ENCODE peak calls at places on chromosome 1, in seven cellular contexts. One of them, this sample, is unnamed.

GRCh38 chr1:180863158-180863775 is 49.4 kb upstream of the KIAA1614 start:
- DNase-seq in Caki2: peak
- DNase-seq in NCI-H446 treated with DMSO at 0.1 percent for 48 hours: peak
- DNase-seq in mesenteric fat pad: no peak
- DNase-seq in stimulated activated CD4-positive, alpha-beta T cell treated with anti-CD3 and anti-CD28 coated beads, Interleukin-4, amount 100 ng/mL, for 1 hour: no peak
- DNase-seq in activated CD4-positive, alpha-beta T cell treated with anti-CD3 and anti-CD28 coated beads for 4 hours: peak
- DNase-seq in nucleus accumbens: no peak
- DNase-seq in this sample: peak

GRCh38 chr1:81801032-81801833 is 499 bp downstream of the ADGRL2 start:
- DNase-seq in Caki2: peak
- DNase-seq in NCI-H446 treated with DMSO at 0.1 percent for 48 hours: peak
- DNase-seq in mesenteric fat pad: no peak
- DNase-seq in stimulated activated CD4-positive, alpha-beta T cell treated with anti-CD3 and anti-CD28 coated beads, Interleukin-4, amount 100 ng/mL, for 1 hour: no peak
- DNase-seq in activated CD4-positive, alpha-beta T cell treated with anti-CD3 and anti-CD28 coated beads for 4 hours: no peak
- DNase-seq in nucleus accumbens: peak
- DNase-seq in this sample: peak

GRCh38 chr1:9495854-9496374 is 43.4 kb upstream of the SLC25A33 start:
- DNase-seq in Caki2: no peak
- DNase-seq in NCI-H446 treated with DMSO at 0.1 percent for 48 hours: no peak
- DNase-seq in mesenteric fat pad: no peak
- DNase-seq in stimulated activated CD4-positive, alpha-beta T cell treated with anti-CD3 and anti-CD28 coated beads, Interleukin-4, amount 100 ng/mL, for 1 hour: no peak
- DNase-seq in activated CD4-positive, alpha-beta T cell treated with anti-CD3 and anti-CD28 coated beads for 4 hours: no peak
- DNase-seq in nucleus accumbens: no peak
- DNase-seq in this sample: no peak

GRCh38 chr1:43881415-43881814 is 52.2 kb upstream of the ARTN start:
- DNase-seq in Caki2: no peak
- DNase-seq in NCI-H446 treated with DMSO at 0.1 percent for 48 hours: no peak
- DNase-seq in mesenteric fat pad: no peak
- DNase-seq in stimulated activated CD4-positive, alpha-beta T cell treated with anti-CD3 and anti-CD28 coated beads, Interleukin-4, amount 100 ng/mL, for 1 hour: no peak
- DNase-seq in activated CD4-positive, alpha-beta T cell treated with anti-CD3 and anti-CD28 coated beads for 4 hours: no peak
- DNase-seq in nucleus accumbens: no peak
- DNase-seq in this sample: no peak

GRCh38 chr1:155079487-155080249 is 1.0 kb downstream of the EFNA3 start:
- DNase-seq in Caki2: no peak
- DNase-seq in NCI-H446 treated with DMSO at 0.1 percent for 48 hours: no peak
- DNase-seq in mesenteric fat pad: no peak
- DNase-seq in stimulated activated CD4-positive, alpha-beta T cell treated with anti-CD3 and anti-CD28 coated beads, Interleukin-4, amount 100 ng/mL, for 1 hour: peak
- DNase-seq in activated CD4-positive, alpha-beta T cell treated with anti-CD3 and anti-CD28 coated beads for 4 hours: no peak
- DNase-seq in nucleus accumbens: no peak
- DNase-seq in this sample: no peak

GRCh38 chr1:9860887-9861286 is 37.1 kb upstream of the CLSTN1 start:
- DNase-seq in Caki2: no peak
- DNase-seq in NCI-H446 treated with DMSO at 0.1 percent for 48 hours: peak
- DNase-seq in mesenteric fat pad: no peak
- DNase-seq in stimulated activated CD4-positive, alpha-beta T cell treated with anti-CD3 and anti-CD28 coated beads, Interleukin-4, amount 100 ng/mL, for 1 hour: no peak
- DNase-seq in activated CD4-positive, alpha-beta T cell treated with anti-CD3 and anti-CD28 coated beads for 4 hours: no peak
- DNase-seq in nucleus accumbens: no peak
- DNase-seq in this sample: peak

GRCh38 chr1:99659755-99660210 is 13.9 kb downstream of the PALMD start:
- DNase-seq in Caki2: no peak
- DNase-seq in NCI-H446 treated with DMSO at 0.1 percent for 48 hours: no peak
- DNase-seq in mesenteric fat pad: no peak
- DNase-seq in stimulated activated CD4-positive, alpha-beta T cell treated with anti-CD3 and anti-CD28 coated beads, Interleukin-4, amount 100 ng/mL, for 1 hour: no peak
- DNase-seq in activated CD4-positive, alpha-beta T cell treated with anti-CD3 and anti-CD28 coated beads for 4 hours: no peak
- DNase-seq in nucleus accumbens: no peak
- DNase-seq in this sample: no peak

GRCh38 chr1:152141971-152142584 is 16.9 kb downstream of the RPTN start:
- DNase-seq in Caki2: peak
- DNase-seq in NCI-H446 treated with DMSO at 0.1 percent for 48 hours: peak
- DNase-seq in mesenteric fat pad: no peak
- DNase-seq in stimulated activated CD4-positive, alpha-beta T cell treated with anti-CD3 and anti-CD28 coated beads, Interleukin-4, amount 100 ng/mL, for 1 hour: no peak
- DNase-seq in activated CD4-positive, alpha-beta T cell treated with anti-CD3 and anti-CD28 coated beads for 4 hours: no peak
- DNase-seq in nucleus accumbens: no peak
- DNase-seq in this sample: peak

GRCh38 chr1:234776256-234776874 is 166.4 kb upstream of the IRF2BP2 start:
- DNase-seq in Caki2: no peak
- DNase-seq in NCI-H446 treated with DMSO at 0.1 percent for 48 hours: no peak
- DNase-seq in mesenteric fat pad: peak
- DNase-seq in stimulated activated CD4-positive, alpha-beta T cell treated with anti-CD3 and anti-CD28 coated beads, Interleukin-4, amount 100 ng/mL, for 1 hour: no peak
- DNase-seq in activated CD4-positive, alpha-beta T cell treated with anti-CD3 and anti-CD28 coated beads for 4 hours: no peak
- DNase-seq in nucleus accumbens: no peak
- DNase-seq in this sample: no peak

GRCh38 chr1:16458801-16459200 is 18.3 kb downstream of the NECAP2 start:
- DNase-seq in Caki2: no peak
- DNase-seq in NCI-H446 treated with DMSO at 0.1 percent for 48 hours: no peak
- DNase-seq in mesenteric fat pad: no peak
- DNase-seq in stimulated activated CD4-positive, alpha-beta T cell treated with anti-CD3 and anti-CD28 coated beads, Interleukin-4, amount 100 ng/mL, for 1 hour: no peak
- DNase-seq in activated CD4-positive, alpha-beta T cell treated with anti-CD3 and anti-CD28 coated beads for 4 hours: no peak
- DNase-seq in nucleus accumbens: no peak
- DNase-seq in this sample: no peak

GRCh38 chr1:118047006-118047649 is 117.6 kb downstream of the WDR3 start:
- DNase-seq in Caki2: no peak
- DNase-seq in NCI-H446 treated with DMSO at 0.1 percent for 48 hours: no peak
- DNase-seq in mesenteric fat pad: no peak
- DNase-seq in stimulated activated CD4-positive, alpha-beta T cell treated with anti-CD3 and anti-CD28 coated beads, Interleukin-4, amount 100 ng/mL, for 1 hour: no peak
- DNase-seq in activated CD4-positive, alpha-beta T cell treated with anti-CD3 and anti-CD28 coated beads for 4 hours: no peak
- DNase-seq in nucleus accumbens: no peak
- DNase-seq in this sample: no peak

GRCh38 chr1:224615861-224616760 is at the start of gene CNIH3:
- DNase-seq in Caki2: peak
- DNase-seq in NCI-H446 treated with DMSO at 0.1 percent for 48 hours: no peak
- DNase-seq in mesenteric fat pad: no peak
- DNase-seq in stimulated activated CD4-positive, alpha-beta T cell treated with anti-CD3 and anti-CD28 coated beads, Interleukin-4, amount 100 ng/mL, for 1 hour: peak
- DNase-seq in activated CD4-positive, alpha-beta T cell treated with anti-CD3 and anti-CD28 coated beads for 4 hours: no peak
- DNase-seq in nucleus accumbens: peak
- DNase-seq in this sample: peak

GRCh38 chr1:46284597-46285564 is 18.5 kb downstream of the LRRC41 start:
- DNase-seq in Caki2: no peak
- DNase-seq in NCI-H446 treated with DMSO at 0.1 percent for 48 hours: no peak
- DNase-seq in mesenteric fat pad: no peak
- DNase-seq in stimulated activated CD4-positive, alpha-beta T cell treated with anti-CD3 and anti-CD28 coated beads, Interleukin-4, amount 100 ng/mL, for 1 hour: no peak
- DNase-seq in activated CD4-positive, alpha-beta T cell treated with anti-CD3 and anti-CD28 coated beads for 4 hours: no peak
- DNase-seq in nucleus accumbens: no peak
- DNase-seq in this sample: no peak

GRCh38 chr1:66944330-66945274 is 19.8 kb downstream of the MIER1 start:
- DNase-seq in Caki2: peak
- DNase-seq in NCI-H446 treated with DMSO at 0.1 percent for 48 hours: no peak
- DNase-seq in mesenteric fat pad: no peak
- DNase-seq in stimulated activated CD4-positive, alpha-beta T cell treated with anti-CD3 and anti-CD28 coated beads, Interleukin-4, amount 100 ng/mL, for 1 hour: no peak
- DNase-seq in activated CD4-positive, alpha-beta T cell treated with anti-CD3 and anti-CD28 coated beads for 4 hours: no peak
- DNase-seq in nucleus accumbens: no peak
- DNase-seq in this sample: no peak

GRCh38 chr1:3919706-3920105 is 19.6 kb upstream of the C1orf174 start:
- DNase-seq in Caki2: no peak
- DNase-seq in NCI-H446 treated with DMSO at 0.1 percent for 48 hours: no peak
- DNase-seq in mesenteric fat pad: no peak
- DNase-seq in stimulated activated CD4-positive, alpha-beta T cell treated with anti-CD3 and anti-CD28 coated beads, Interleukin-4, amount 100 ng/mL, for 1 hour: no peak
- DNase-seq in activated CD4-positive, alpha-beta T cell treated with anti-CD3 and anti-CD28 coated beads for 4 hours: no peak
- DNase-seq in nucleus accumbens: no peak
- DNase-seq in this sample: no peak

GRCh38 chr1:207711285-207711684 is 40.6 kb upstream of the CD46 start:
- DNase-seq in Caki2: peak
- DNase-seq in NCI-H446 treated with DMSO at 0.1 percent for 48 hours: no peak
- DNase-seq in mesenteric fat pad: no peak
- DNase-seq in stimulated activated CD4-positive, alpha-beta T cell treated with anti-CD3 and anti-CD28 coated beads, Interleukin-4, amount 100 ng/mL, for 1 hour: no peak
- DNase-seq in activated CD4-positive, alpha-beta T cell treated with anti-CD3 and anti-CD28 coated beads for 4 hours: no peak
- DNase-seq in nucleus accumbens: no peak
- DNase-seq in this sample: no peak

GRCh38 chr1:181394766-181395165 is 88.6 kb upstream of the CACNA1E start:
- DNase-seq in Caki2: no peak
- DNase-seq in NCI-H446 treated with DMSO at 0.1 percent for 48 hours: no peak
- DNase-seq in mesenteric fat pad: no peak
- DNase-seq in stimulated activated CD4-positive, alpha-beta T cell treated with anti-CD3 and anti-CD28 coated beads, Interleukin-4, amount 100 ng/mL, for 1 hour: no peak
- DNase-seq in activated CD4-positive, alpha-beta T cell treated with anti-CD3 and anti-CD28 coated beads for 4 hours: no peak
- DNase-seq in nucleus accumbens: no peak
- DNase-seq in this sample: no peak

GRCh38 chr1:6485140-6485936 is 6.1 kb downstream of the PLEKHG5 start:
- DNase-seq in Caki2: no peak
- DNase-seq in NCI-H446 treated with DMSO at 0.1 percent for 48 hours: no peak
- DNase-seq in mesenteric fat pad: no peak
- DNase-seq in stimulated activated CD4-positive, alpha-beta T cell treated with anti-CD3 and anti-CD28 coated beads, Interleukin-4, amount 100 ng/mL, for 1 hour: no peak
- DNase-seq in activated CD4-positive, alpha-beta T cell treated with anti-CD3 and anti-CD28 coated beads for 4 hours: no peak
- DNase-seq in nucleus accumbens: no peak
- DNase-seq in this sample: no peak

GRCh38 chr1:9384751-9385245 is 92.1 kb downstream of the SPSB1 start:
- DNase-seq in Caki2: peak
- DNase-seq in NCI-H446 treated with DMSO at 0.1 percent for 48 hours: no peak
- DNase-seq in mesenteric fat pad: no peak
- DNase-seq in stimulated activated CD4-positive, alpha-beta T cell treated with anti-CD3 and anti-CD28 coated beads, Interleukin-4, amount 100 ng/mL, for 1 hour: no peak
- DNase-seq in activated CD4-positive, alpha-beta T cell treated with anti-CD3 and anti-CD28 coated beads for 4 hours: no peak
- DNase-seq in nucleus accumbens: peak
- DNase-seq in this sample: no peak

GRCh38 chr1:211892577-211892976 is 62.0 kb upstream of the LPGAT1 start:
- DNase-seq in Caki2: no peak
- DNase-seq in NCI-H446 treated with DMSO at 0.1 percent for 48 hours: no peak
- DNase-seq in mesenteric fat pad: no peak
- DNase-seq in stimulated activated CD4-positive, alpha-beta T cell treated with anti-CD3 and anti-CD28 coated beads, Interleukin-4, amount 100 ng/mL, for 1 hour: no peak
- DNase-seq in activated CD4-positive, alpha-beta T cell treated with anti-CD3 and anti-CD28 coated beads for 4 hours: no peak
- DNase-seq in nucleus accumbens: no peak
- DNase-seq in this sample: no peak

GRCh38 chr1:145891143-145891542 is 5.5 kb upstream of the ANKRD35 start:
- DNase-seq in Caki2: peak
- DNase-seq in NCI-H446 treated with DMSO at 0.1 percent for 48 hours: no peak
- DNase-seq in mesenteric fat pad: no peak
- DNase-seq in stimulated activated CD4-positive, alpha-beta T cell treated with anti-CD3 and anti-CD28 coated beads, Interleukin-4, amount 100 ng/mL, for 1 hour: no peak
- DNase-seq in activated CD4-positive, alpha-beta T cell treated with anti-CD3 and anti-CD28 coated beads for 4 hours: no peak
- DNase-seq in nucleus accumbens: no peak
- DNase-seq in this sample: no peak

GRCh38 chr1:19209439-19209989 is 552 bp downstream of the UBR4 start:
- DNase-seq in Caki2: peak
- DNase-seq in NCI-H446 treated with DMSO at 0.1 percent for 48 hours: no peak
- DNase-seq in mesenteric fat pad: no peak
- DNase-seq in stimulated activated CD4-positive, alpha-beta T cell treated with anti-CD3 and anti-CD28 coated beads, Interleukin-4, amount 100 ng/mL, for 1 hour: peak
- DNase-seq in activated CD4-positive, alpha-beta T cell treated with anti-CD3 and anti-CD28 coated beads for 4 hours: no peak
- DNase-seq in nucleus accumbens: no peak
- DNase-seq in this sample: no peak

GRCh38 chr1:63662846-63663245 is 69.6 kb downstream of the PGM1 start:
- DNase-seq in Caki2: peak
- DNase-seq in NCI-H446 treated with DMSO at 0.1 percent for 48 hours: no peak
- DNase-seq in mesenteric fat pad: no peak
- DNase-seq in stimulated activated CD4-positive, alpha-beta T cell treated with anti-CD3 and anti-CD28 coated beads, Interleukin-4, amount 100 ng/mL, for 1 hour: no peak
- DNase-seq in activated CD4-positive, alpha-beta T cell treated with anti-CD3 and anti-CD28 coated beads for 4 hours: no peak
- DNase-seq in nucleus accumbens: no peak
- DNase-seq in this sample: no peak

GRCh38 chr1:31064685-31065309 is 720 bp downstream of the PUM1 start:
- DNase-seq in Caki2: peak
- DNase-seq in NCI-H446 treated with DMSO at 0.1 percent for 48 hours: no peak
- DNase-seq in mesenteric fat pad: no peak
- DNase-seq in stimulated activated CD4-positive, alpha-beta T cell treated with anti-CD3 and anti-CD28 coated beads, Interleukin-4, amount 100 ng/mL, for 1 hour: no peak
- DNase-seq in activated CD4-positive, alpha-beta T cell treated with anti-CD3 and anti-CD28 coated beads for 4 hours: peak
- DNase-seq in nucleus accumbens: no peak
- DNase-seq in this sample: no peak

GRCh38 chr1:17335821-17336718 is 28.1 kb downstream of the PADI4 start:
- DNase-seq in Caki2: peak
- DNase-seq in NCI-H446 treated with DMSO at 0.1 percent for 48 hours: no peak
- DNase-seq in mesenteric fat pad: no peak
- DNase-seq in stimulated activated CD4-positive, alpha-beta T cell treated with anti-CD3 and anti-CD28 coated beads, Interleukin-4, amount 100 ng/mL, for 1 hour: peak
- DNase-seq in activated CD4-positive, alpha-beta T cell treated with anti-CD3 and anti-CD28 coated beads for 4 hours: peak
- DNase-seq in nucleus accumbens: peak
- DNase-seq in this sample: peak

GRCh38 chr1:62312698-62313097 is 6.5 kb downstream of the KANK4 start:
- DNase-seq in Caki2: no peak
- DNase-seq in NCI-H446 treated with DMSO at 0.1 percent for 48 hours: no peak
- DNase-seq in mesenteric fat pad: no peak
- DNase-seq in stimulated activated CD4-positive, alpha-beta T cell treated with anti-CD3 and anti-CD28 coated beads, Interleukin-4, amount 100 ng/mL, for 1 hour: no peak
- DNase-seq in activated CD4-positive, alpha-beta T cell treated with anti-CD3 and anti-CD28 coated beads for 4 hours: no peak
- DNase-seq in nucleus accumbens: no peak
- DNase-seq in this sample: no peak

GRCh38 chr1:6353948-6354658 is 39.5 kb downstream of the ACOT7 start:
- DNase-seq in Caki2: no peak
- DNase-seq in NCI-H446 treated with DMSO at 0.1 percent for 48 hours: no peak
- DNase-seq in mesenteric fat pad: no peak
- DNase-seq in stimulated activated CD4-positive, alpha-beta T cell treated with anti-CD3 and anti-CD28 coated beads, Interleukin-4, amount 100 ng/mL, for 1 hour: no peak
- DNase-seq in activated CD4-positive, alpha-beta T cell treated with anti-CD3 and anti-CD28 coated beads for 4 hours: no peak
- DNase-seq in nucleus accumbens: no peak
- DNase-seq in this sample: no peak

GRCh38 chr1:112083487-112083886 is 94.0 kb upstream of the KCND3 start:
- DNase-seq in Caki2: peak
- DNase-seq in NCI-H446 treated with DMSO at 0.1 percent for 48 hours: no peak
- DNase-seq in mesenteric fat pad: no peak
- DNase-seq in stimulated activated CD4-positive, alpha-beta T cell treated with anti-CD3 and anti-CD28 coated beads, Interleukin-4, amount 100 ng/mL, for 1 hour: no peak
- DNase-seq in activated CD4-positive, alpha-beta T cell treated with anti-CD3 and anti-CD28 coated beads for 4 hours: no peak
- DNase-seq in nucleus accumbens: no peak
- DNase-seq in this sample: no peak

This sample was measured in DMS 273 treated with DMSO at 0.1 percent for 48 hours.